ENCODE peak calls at places on chromosomes 12 and 14, in nine cellular contexts. One of them, this sample, is unnamed.

GRCh38 chr12:93261505-93262094 is 116.1 kb upstream of the NUDT4 start:
- DNase-seq in aorta: no peak
- DNase-seq in NCI-H345: no peak
- DNase-seq in non-pigmented ciliary epithelial cell: no peak
- DNase-seq in right cardiac atrium: no peak
- DNase-seq in lower lobe of right lung: no peak
- DNase-seq in pons: no peak
- DNase-seq in NCI-H1436: no peak
- DNase-seq in body of pancreas: no peak
- DNase-seq in this sample: no peak

GRCh38 chr12:40241741-40242140 is 16.9 kb downstream of the LRRK2 start:
- DNase-seq in non-pigmented ciliary epithelial cell: no peak
- DNase-seq in NCI-H345: no peak
- DNase-seq in pons: no peak
- DNase-seq in aorta: no peak
- DNase-seq in right cardiac atrium: no peak
- DNase-seq in lower lobe of right lung: no peak
- DNase-seq in body of pancreas: no peak
- DNase-seq in NCI-H1436: no peak
- DNase-seq in this sample: no peak

GRCh38 chr14:33610121-33610520 is 340.8 kb downstream of the EGLN3 start:
- DNase-seq in right cardiac atrium: no peak
- DNase-seq in body of pancreas: no peak
- DNase-seq in NCI-H345: no peak
- DNase-seq in aorta: no peak
- DNase-seq in lower lobe of right lung: no peak
- DNase-seq in non-pigmented ciliary epithelial cell: no peak
- DNase-seq in pons: no peak
- DNase-seq in NCI-H1436: no peak
- DNase-seq in this sample: no peak

GRCh38 chr12:111390894-111391293 is 14.8 kb upstream of the SH2B3 start:
- DNase-seq in right cardiac atrium: no peak
- DNase-seq in aorta: no peak
- DNase-seq in pons: no peak
- DNase-seq in body of pancreas: no peak
- DNase-seq in NCI-H345: no peak
- DNase-seq in non-pigmented ciliary epithelial cell: no peak
- DNase-seq in lower lobe of right lung: no peak
- DNase-seq in NCI-H1436: no peak
- DNase-seq in this sample: no peak

GRCh38 chr14:39426605-39427004 is 5.6 kb downstream of the FBXO33 start:
- DNase-seq in body of pancreas: no peak
- DNase-seq in lower lobe of right lung: no peak
- DNase-seq in non-pigmented ciliary epithelial cell: no peak
- DNase-seq in pons: peak
- DNase-seq in right cardiac atrium: no peak
- DNase-seq in NCI-H1436: no peak
- DNase-seq in NCI-H345: peak
- DNase-seq in aorta: no peak
- DNase-seq in this sample: no peak

GRCh38 chr12:9383585-9383984 is 175.4 kb upstream of the PZP start:
- DNase-seq in non-pigmented ciliary epithelial cell: no peak
- DNase-seq in NCI-H1436: no peak
- DNase-seq in pons: no peak
- DNase-seq in body of pancreas: no peak
- DNase-seq in lower lobe of right lung: no peak
- DNase-seq in right cardiac atrium: no peak
- DNase-seq in NCI-H345: no peak
- DNase-seq in aorta: no peak
- DNase-seq in this sample: no peak

GRCh38 chr14:74942608-74943007 is 12.8 kb downstream of the PGF start:
- DNase-seq in right cardiac atrium: no peak
- DNase-seq in lower lobe of right lung: no peak
- DNase-seq in body of pancreas: no peak
- DNase-seq in pons: no peak
- DNase-seq in NCI-H1436: peak
- DNase-seq in non-pigmented ciliary epithelial cell: no peak
- DNase-seq in NCI-H345: no peak
- DNase-seq in aorta: peak
- DNase-seq in this sample: no peak

GRCh38 chr12:31737763-31738162 is 8.9 kb upstream of the AMN1 start:
- DNase-seq in pons: no peak
- DNase-seq in non-pigmented ciliary epithelial cell: no peak
- DNase-seq in lower lobe of right lung: no peak
- DNase-seq in body of pancreas: no peak
- DNase-seq in NCI-H1436: no peak
- DNase-seq in aorta: no peak
- DNase-seq in NCI-H345: no peak
- DNase-seq in right cardiac atrium: no peak
- DNase-seq in this sample: no peak

GRCh38 chr12:131390408-131391100 is 320.3 kb upstream of the SFSWAP start:
- DNase-seq in right cardiac atrium: no peak
- DNase-seq in non-pigmented ciliary epithelial cell: no peak
- DNase-seq in NCI-H1436: no peak
- DNase-seq in NCI-H345: no peak
- DNase-seq in pons: peak
- DNase-seq in body of pancreas: peak
- DNase-seq in aorta: no peak
- DNase-seq in lower lobe of right lung: no peak
- DNase-seq in this sample: no peak

GRCh38 chr12:67415473-67415872 is 146.3 kb downstream of the CAND1 start:
- DNase-seq in NCI-H1436: peak
- DNase-seq in lower lobe of right lung: no peak
- DNase-seq in aorta: no peak
- DNase-seq in non-pigmented ciliary epithelial cell: no peak
- DNase-seq in pons: peak
- DNase-seq in NCI-H345: peak
- DNase-seq in right cardiac atrium: no peak
- DNase-seq in body of pancreas: no peak
- DNase-seq in this sample: no peak

GRCh38 chr12:89528434-89528833 is 2.6 kb upstream of the POC1B start:
- DNase-seq in right cardiac atrium: no peak
- DNase-seq in lower lobe of right lung: no peak
- DNase-seq in NCI-H1436: no peak
- DNase-seq in body of pancreas: no peak
- DNase-seq in NCI-H345: no peak
- DNase-seq in aorta: no peak
- DNase-seq in non-pigmented ciliary epithelial cell: no peak
- DNase-seq in pons: no peak
- DNase-seq in this sample: no peak

GRCh38 chr12:119592232-119592631 is 1.3 kb upstream of the TMEM233 start:
- DNase-seq in aorta: no peak
- DNase-seq in NCI-H1436: no peak
- DNase-seq in lower lobe of right lung: no peak
- DNase-seq in NCI-H345: no peak
- DNase-seq in right cardiac atrium: no peak
- DNase-seq in non-pigmented ciliary epithelial cell: no peak
- DNase-seq in body of pancreas: no peak
- DNase-seq in pons: no peak
- DNase-seq in this sample: no peak

GRCh38 chr12:14961466-14962155 is at the start of gene ARHGDIB:
- DNase-seq in NCI-H345: no peak
- DNase-seq in lower lobe of right lung: peak
- DNase-seq in body of pancreas: peak
- DNase-seq in aorta: no peak
- DNase-seq in NCI-H1436: no peak
- DNase-seq in right cardiac atrium: peak
- DNase-seq in pons: peak
- DNase-seq in non-pigmented ciliary epithelial cell: no peak
- DNase-seq in this sample: peak

GRCh38 chr12:109868182-109869051 is 11.9 kb downstream of the GLTP start:
- DNase-seq in body of pancreas: no peak
- DNase-seq in NCI-H345: no peak
- DNase-seq in lower lobe of right lung: no peak
- DNase-seq in NCI-H1436: no peak
- DNase-seq in right cardiac atrium: no peak
- DNase-seq in non-pigmented ciliary epithelial cell: no peak
- DNase-seq in aorta: no peak
- DNase-seq in pons: no peak
- DNase-seq in this sample: no peak

GRCh38 chr14:51539571-51540037 is 112.1 kb upstream of the FRMD6 start:
- DNase-seq in pons: no peak
- DNase-seq in body of pancreas: no peak
- DNase-seq in right cardiac atrium: no peak
- DNase-seq in NCI-H1436: no peak
- DNase-seq in aorta: no peak
- DNase-seq in non-pigmented ciliary epithelial cell: peak
- DNase-seq in NCI-H345: no peak
- DNase-seq in lower lobe of right lung: no peak
- DNase-seq in this sample: no peak

GRCh38 chr12:27332407-27333310 is at the start of gene BMAL2:
- DNase-seq in NCI-H1436: peak
- DNase-seq in right cardiac atrium: peak
- DNase-seq in non-pigmented ciliary epithelial cell: no peak
- DNase-seq in lower lobe of right lung: peak
- DNase-seq in pons: no peak
- DNase-seq in body of pancreas: peak
- DNase-seq in aorta: peak
- DNase-seq in NCI-H345: peak
- DNase-seq in this sample: peak

GRCh38 chr12:95201056-95201670 is 16.1 kb downstream of the FGD6 start:
- DNase-seq in aorta: no peak
- DNase-seq in lower lobe of right lung: no peak
- DNase-seq in body of pancreas: no peak
- DNase-seq in pons: no peak
- DNase-seq in right cardiac atrium: no peak
- DNase-seq in non-pigmented ciliary epithelial cell: no peak
- DNase-seq in NCI-H345: no peak
- DNase-seq in NCI-H1436: no peak
- DNase-seq in this sample: no peak

GRCh38 chr12:54658306-54659264 is 10.4 kb upstream of the DCD start:
- DNase-seq in NCI-H345: no peak
- DNase-seq in aorta: no peak
- DNase-seq in NCI-H1436: peak
- DNase-seq in lower lobe of right lung: peak
- DNase-seq in right cardiac atrium: no peak
- DNase-seq in non-pigmented ciliary epithelial cell: no peak
- DNase-seq in pons: no peak
- DNase-seq in body of pancreas: peak
- DNase-seq in this sample: no peak

GRCh38 chr12:119988440-119988787 is 622 bp upstream of the BICDL1 start:
- DNase-seq in NCI-H1436: no peak
- DNase-seq in pons: peak
- DNase-seq in body of pancreas: no peak
- DNase-seq in lower lobe of right lung: no peak
- DNase-seq in NCI-H345: no peak
- DNase-seq in non-pigmented ciliary epithelial cell: peak
- DNase-seq in right cardiac atrium: no peak
- DNase-seq in aorta: no peak
- DNase-seq in this sample: no peak

GRCh38 chr14:103576371-103577024 is 13.7 kb downstream of the COA8 start:
- DNase-seq in NCI-H345: no peak
- DNase-seq in right cardiac atrium: peak
- DNase-seq in aorta: peak
- DNase-seq in body of pancreas: peak
- DNase-seq in NCI-H1436: peak
- DNase-seq in pons: peak
- DNase-seq in lower lobe of right lung: peak
- DNase-seq in non-pigmented ciliary epithelial cell: peak
- DNase-seq in this sample: no peak

GRCh38 chr12:69415471-69416275 is 54.5 kb upstream of the FRS2 start:
- DNase-seq in pons: peak
- DNase-seq in NCI-H345: peak
- DNase-seq in NCI-H1436: no peak
- DNase-seq in body of pancreas: peak
- DNase-seq in right cardiac atrium: peak
- DNase-seq in aorta: peak
- DNase-seq in lower lobe of right lung: no peak
- DNase-seq in non-pigmented ciliary epithelial cell: peak
- DNase-seq in this sample: no peak

GRCh38 chr12:57836442-57837375 is 9.8 kb downstream of the CTDSP2 start:
- DNase-seq in right cardiac atrium: peak
- DNase-seq in NCI-H345: peak
- DNase-seq in NCI-H1436: no peak
- DNase-seq in pons: peak
- DNase-seq in body of pancreas: peak
- DNase-seq in aorta: peak
- DNase-seq in non-pigmented ciliary epithelial cell: no peak
- DNase-seq in lower lobe of right lung: no peak
- DNase-seq in this sample: no peak

GRCh38 chr12:68521321-68521839 is 89.3 kb upstream of the RAP1B start:
- DNase-seq in NCI-H1436: no peak
- DNase-seq in body of pancreas: no peak
- DNase-seq in right cardiac atrium: no peak
- DNase-seq in pons: no peak
- DNase-seq in NCI-H345: no peak
- DNase-seq in lower lobe of right lung: no peak
- DNase-seq in aorta: no peak
- DNase-seq in non-pigmented ciliary epithelial cell: peak
- DNase-seq in this sample: no peak

GRCh38 chr12:116259800-116260589 is 17.5 kb downstream of the MED13L start:
- DNase-seq in NCI-H345: no peak
- DNase-seq in aorta: no peak
- DNase-seq in right cardiac atrium: no peak
- DNase-seq in body of pancreas: no peak
- DNase-seq in lower lobe of right lung: no peak
- DNase-seq in NCI-H1436: no peak
- DNase-seq in non-pigmented ciliary epithelial cell: no peak
- DNase-seq in pons: no peak
- DNase-seq in this sample: no peak

GRCh38 chr14:88848571-88848970 is 24.1 kb downstream of the TTC8 start:
- DNase-seq in pons: no peak
- DNase-seq in non-pigmented ciliary epithelial cell: no peak
- DNase-seq in body of pancreas: no peak
- DNase-seq in NCI-H345: no peak
- DNase-seq in NCI-H1436: no peak
- DNase-seq in right cardiac atrium: no peak
- DNase-seq in lower lobe of right lung: no peak
- DNase-seq in aorta: no peak
- DNase-seq in this sample: no peak

GRCh38 chr12:119308743-119309456 is 25.6 kb upstream of the CCDC60 start:
- DNase-seq in lower lobe of right lung: no peak
- DNase-seq in body of pancreas: no peak
- DNase-seq in NCI-H1436: peak
- DNase-seq in NCI-H345: peak
- DNase-seq in non-pigmented ciliary epithelial cell: no peak
- DNase-seq in pons: no peak
- DNase-seq in aorta: no peak
- DNase-seq in right cardiac atrium: peak
- DNase-seq in this sample: no peak

GRCh38 chr14:61653507-61653906 is 41.8 kb upstream of the HIF1A start:
- DNase-seq in NCI-H345: no peak
- DNase-seq in NCI-H1436: no peak
- DNase-seq in pons: no peak
- DNase-seq in body of pancreas: peak
- DNase-seq in non-pigmented ciliary epithelial cell: no peak
- DNase-seq in lower lobe of right lung: no peak
- DNase-seq in aorta: no peak
- DNase-seq in right cardiac atrium: peak
- DNase-seq in this sample: no peak

GRCh38 chr12:79252358-79253075 is 387.9 kb downstream of the SYT1 start:
- DNase-seq in non-pigmented ciliary epithelial cell: no peak
- DNase-seq in right cardiac atrium: no peak
- DNase-seq in body of pancreas: no peak
- DNase-seq in pons: no peak
- DNase-seq in NCI-H345: no peak
- DNase-seq in lower lobe of right lung: no peak
- DNase-seq in NCI-H1436: no peak
- DNase-seq in aorta: no peak
- DNase-seq in this sample: no peak

GRCh38 chr12:70824511-70824910 is 96.0 kb downstream of the PTPRR start:
- DNase-seq in body of pancreas: no peak
- DNase-seq in NCI-H1436: no peak
- DNase-seq in NCI-H345: no peak
- DNase-seq in right cardiac atrium: no peak
- DNase-seq in non-pigmented ciliary epithelial cell: no peak
- DNase-seq in lower lobe of right lung: no peak
- DNase-seq in pons: no peak
- DNase-seq in aorta: no peak
- DNase-seq in this sample: no peak

GRCh38 chr14:77302926-77303325 is 17.8 kb downstream of the POMT2 start:
- DNase-seq in body of pancreas: no peak
- DNase-seq in aorta: no peak
- DNase-seq in right cardiac atrium: no peak
- DNase-seq in lower lobe of right lung: no peak
- DNase-seq in NCI-H1436: no peak
- DNase-seq in pons: no peak
- DNase-seq in NCI-H345: peak
- DNase-seq in non-pigmented ciliary epithelial cell: peak
- DNase-seq in this sample: no peak

GRCh38 chr12:127107744-127108143 is 1159.2 kb upstream of the TMEM132C start:
- DNase-seq in pons: no peak
- DNase-seq in lower lobe of right lung: no peak
- DNase-seq in right cardiac atrium: no peak
- DNase-seq in aorta: no peak
- DNase-seq in non-pigmented ciliary epithelial cell: no peak
- DNase-seq in NCI-H1436: no peak
- DNase-seq in body of pancreas: no peak
- DNase-seq in NCI-H345: no peak
- DNase-seq in this sample: no peak

This sample was measured in natural killer cell.